ENCODE peak calls at places on chromosomes 6 and 20, in ten cellular contexts. K is suprapubic skin; B is CD8-positive, alpha-beta T cell; Y is esophagus squamous epithelium; D is mesendoderm; O is cardiac muscle cell; L is tibial artery; V is mucosa of descending colon; F is heart right ventricle; T is adrenal gland. S is an unnamed sample.
A peak's percentile ranks its signal among the peaks of the same experiment; 100 is the strongest.

GRCh38 chr6:25370175-25371036 is 91.2 kb downstream of the CARMIL1 start:
- DNase-seq in F (no peak), O (no peak), D (no peak), V (no peak), B (no peak), Y (no peak), L (no peak), K (no peak), T (no peak), S (no peak)

GRCh38 chr6:159686697-159687096 is 6.3 kb downstream of the SOD2 start:
- DNase-seq in V (no peak), K (no peak), Y (no peak), T (no peak), F (no peak), B (no peak), L (no peak), O (no peak), D (no peak), S (no peak)

GRCh38 chr6:24089741-24090140 is 36.3 kb upstream of the NRSN1 start:
- DNase-seq in K (no peak), L (no peak), B (no peak), V (no peak), F (no peak), T (no peak), O (no peak), D (peak; percentile 89), Y (no peak), S (no peak)

GRCh38 chr6:36546664-36546957 is 668 bp downstream of the STK38 start:
- DNase-seq in L (no peak), T (no peak), Y (no peak), B (no peak), K (no peak), F (no peak), D (no peak), V (no peak), O (no peak), S (no peak)

GRCh38 chr20:36895036-36895435 is 19.1 kb downstream of the TLDC2 start:
- DNase-seq in T (no peak), B (no peak), Y (no peak), F (no peak), K (no peak), V (no peak), O (no peak), D (no peak), L (no peak), S (no peak)

GRCh38 chr6:36760685-36761435 is 63.2 kb downstream of the RAB44 start:
- DNase-seq in B (no peak), L (no peak), V (no peak), O (no peak), Y (no peak), D (no peak), T (no peak), F (no peak), K (no peak), S (no peak)

GRCh38 chr6:27757307-27757706 is 154.9 kb downstream of the OR2B2 start:
- DNase-seq in B (peak; percentile 47), V (peak; percentile 80), F (peak; percentile 34), O (peak; percentile 56), K (no peak), D (peak; percentile 70), T (no peak), L (no peak), Y (no peak), S (peak; percentile 35)

GRCh38 chr6:135299256-135299655 is 118.1 kb downstream of the MYB start:
- DNase-seq in D (no peak), B (no peak), T (no peak), L (no peak), O (peak; percentile 80), Y (no peak), K (no peak), F (no peak), V (no peak), S (no peak)

GRCh38 chr20:49937023-49937929 is 1.1 kb downstream of the RNF114 start:
- DNase-seq in T (no peak), L (peak; percentile 61), Y (no peak), D (peak; percentile 71), F (no peak), B (no peak), K (no peak), O (no peak), V (peak; percentile 45), S (peak; percentile 27)

GRCh38 chr20:43666376-43667328 is at the start of gene MYBL2:
- DNase-seq in K (no peak), D (peak; percentile 85), L (no peak), Y (peak; percentile 14), T (peak; percentile 22), O (peak; percentile 64), V (peak; percentile 82), B (peak; percentile 66), F (peak; percentile 40), S (peak; percentile 88)

GRCh38 chr6:162493917-162494316 is 233.6 kb downstream of the PRKN start:
- DNase-seq in D (peak; percentile 23), L (no peak), O (no peak), V (no peak), T (no peak), Y (no peak), B (no peak), K (no peak), F (no peak), S (no peak)

GRCh38 chr6:92044312-92044711 is 1375.0 kb downstream of the EPHA7 start:
- DNase-seq in K (no peak), O (no peak), L (no peak), B (no peak), D (no peak), F (no peak), Y (no peak), T (no peak), V (no peak), S (no peak)

GRCh38 chr20:38141889-38142494 is 23.1 kb downstream of the TGM2 start:
- DNase-seq in Y (no peak), T (no peak), L (peak; percentile 63), V (peak; percentile 24), K (no peak), O (no peak), F (no peak), B (no peak), D (no peak), S (no peak)
- H3K4me1 ChIP-seq in Y (peaks cover 21% of the 10 kb centered on the region), T (peaks cover 32% of the 10 kb centered on the region), L (peaks cover 33% of the 10 kb centered on the region), V (peaks cover 17% of the 10 kb centered on the region), K (peaks cover 15% of the 10 kb centered on the region), O (peaks cover 18% of the 10 kb centered on the region), F (peaks cover 37% of the 10 kb centered on the region), B (no peaks in the 10 kb centered on the region), D (no peaks in the 10 kb centered on the region), S (peaks cover 38% of the 10 kb centered on the region)

DNA sequence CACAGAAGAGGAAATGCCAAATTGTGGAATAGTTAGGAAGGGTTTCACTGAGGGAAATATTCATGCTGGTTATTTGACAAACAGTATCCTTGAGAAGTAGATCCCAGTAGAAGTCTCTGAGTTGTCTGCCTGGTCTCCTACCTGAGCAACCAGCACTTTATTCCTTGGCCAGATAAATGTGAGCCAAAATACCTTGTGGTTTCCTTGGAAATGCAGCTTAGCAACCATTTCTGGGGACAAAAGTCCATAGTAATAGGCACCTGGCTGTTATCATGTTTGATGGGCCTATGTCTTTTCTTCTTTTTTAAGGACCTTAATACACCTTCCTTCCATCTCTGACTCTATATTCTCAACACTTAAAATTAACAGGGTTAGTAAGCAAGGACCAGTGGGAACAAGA is 217.1 kb upstream of the MARCKS start:
- DNase-seq in T (no peak), O (no peak), L (no peak), B (no peak), V (no peak), K (no peak), Y (no peak), D (no peak), F (no peak), S (peak; percentile 39)
- H3K4me1 ChIP-seq in T (no peaks in the 10 kb centered on the region), O (peaks cover 33% of the 10 kb centered on the region), L (peaks cover 6% of the 10 kb centered on the region), B (no peaks in the 10 kb centered on the region), V (peaks cover 18% of the 10 kb centered on the region), K (peaks cover 16% of the 10 kb centered on the region), Y (peaks cover 12% of the 10 kb centered on the region), D (no peaks in the 10 kb centered on the region), F (peaks cover 3% of the 10 kb centered on the region), S (peaks cover 32% of the 10 kb centered on the region)

GRCh38 chr6:111566222-111566717 is 39.4 kb downstream of the TRAF3IP2 start:
- DNase-seq in V (no peak), Y (no peak), L (no peak), K (no peak), O (no peak), D (no peak), B (no peak), F (no peak), T (no peak), S (no peak)
- H3K4me1 ChIP-seq in V (peaks cover 7% of the 10 kb centered on the region), Y (peaks cover 46% of the 10 kb centered on the region), L (peaks cover 68% of the 10 kb centered on the region), K (peaks cover 70% of the 10 kb centered on the region), O (peaks cover 25% of the 10 kb centered on the region), D (no peaks in the 10 kb centered on the region), B (peaks cover 23% of the 10 kb centered on the region), F (peaks cover 38% of the 10 kb centered on the region), T (peaks cover 53% of the 10 kb centered on the region), S (peaks cover 21% of the 10 kb centered on the region)

GRCh38 chr6:139628220-139628619 is 253.8 kb upstream of the CITED2 start:
- DNase-seq in V (no peak), D (no peak), T (no peak), F (no peak), O (no peak), Y (no peak), K (no peak), B (no peak), L (no peak), S (no peak)
- H3K4me1 ChIP-seq in V (no peaks in the 10 kb centered on the region), D (peaks cover 2% of the 10 kb centered on the region), T (peaks cover 9% of the 10 kb centered on the region), F (no peaks in the 10 kb centered on the region), O (no peaks in the 10 kb centered on the region), Y (no peaks in the 10 kb centered on the region), K (peaks cover 12% of the 10 kb centered on the region), B (no peaks in the 10 kb centered on the region), L (no peaks in the 10 kb centered on the region), S (no peaks in the 10 kb centered on the region)